ENCODE peak calls at places on chromosome 1, in nine cellular contexts. C is fibroblast of mammary gland, O is epithelial cell of esophagus, Y is GM13977, J is upper lobe of right lung, W is Calu3, L is HL-60, P is cardiac muscle cell, N is pancreas. F is an unnamed sample.

GRCh38 chr1:35773711-35774110 is 3.9 kb upstream of the CLSPN start:
- DNase-seq in C (no peak), O (peak; percentile 39), Y (no peak), J (no peak), W (no peak), L (no peak), P (no peak), N (no peak), F (no peak)

GRCh38 chr1:235918032-235918431 is 51.3 kb upstream of the LYST start:
- DNase-seq in C (no peak), O (no peak), Y (no peak), J (no peak), W (no peak), L (no peak), P (no peak), N (no peak), F (no peak)

GRCh38 chr1:53869454-53870117 is 20.0 kb downstream of the YIPF1 start:
- DNase-seq in C (no peak), O (no peak), Y (no peak), J (no peak), W (no peak), L (no peak), P (no peak), N (no peak), F (no peak)

GRCh38 chr1:210272666-210273065 is 40.1 kb downstream of the SERTAD4 start:
- DNase-seq in C (no peak), O (no peak), Y (no peak), J (no peak), W (no peak), L (no peak), P (no peak), N (no peak), F (no peak)

GRCh38 chr1:96145486-96145885 is 576.1 kb upstream of the PTBP2 start:
- DNase-seq in C (peak; percentile 21), O (no peak), Y (no peak), J (no peak), W (no peak), L (no peak), P (no peak), N (no peak), F (no peak)

GRCh38 chr1:224805889-224806288 is 123.6 kb upstream of the DNAH14 start:
- DNase-seq in C (no peak), O (no peak), Y (no peak), J (no peak), W (no peak), L (no peak), P (no peak), N (no peak), F (no peak)

GRCh38 chr1:214761030-214761429 is 158.0 kb downstream of the CENPF start:
- DNase-seq in C (no peak), O (no peak), Y (no peak), J (no peak), W (no peak), L (no peak), P (no peak), N (no peak), F (no peak)

GRCh38 chr1:2592672-2593071 is 6.1 kb downstream of the PRXL2B start:
- DNase-seq in C (no peak), O (peak; percentile 15), Y (no peak), J (peak; percentile 54), W (peak; percentile 57), L (no peak), P (no peak), N (peak; percentile 53), F (no peak)

GRCh38 chr1:230291731-230292620 is 134.2 kb downstream of the PGBD5 start:
- DNase-seq in C (no peak), O (no peak), Y (no peak), J (peak; percentile 48), W (no peak), L (no peak), P (no peak), N (no peak), F (no peak)

GRCh38 chr1:110243581-110243980 is 33.5 kb downstream of the KCNC4 start:
- DNase-seq in C (no peak), O (peak; percentile 72), Y (peak; percentile 60), J (no peak), W (no peak), L (peak; percentile 40), P (no peak), N (no peak), F (no peak)

GRCh38 chr1:84442256-84442655 is 36.8 kb upstream of the RPF1 start:
- DNase-seq in C (peak; percentile 95), O (peak; percentile 91), Y (peak; percentile 64), J (no peak), W (peak; percentile 22), L (peak; percentile 74), P (peak; percentile 93), N (no peak), F (peak; percentile 72)

GRCh38 chr1:12546771-12547585 is 71.0 kb downstream of the DHRS3 start:
- DNase-seq in C (peak; percentile 29), O (no peak), Y (no peak), J (peak; percentile 33), W (no peak), L (no peak), P (peak; percentile 67), N (no peak), F (no peak)

GRCh38 chr1:94284481-94284880 is 47.1 kb upstream of the ARHGAP29 start:
- DNase-seq in C (no peak), O (no peak), Y (peak; percentile 6), J (no peak), W (no peak), L (no peak), P (no peak), N (no peak), F (no peak)

GRCh38 chr1:53313556-53313955 is 14.3 kb downstream of the LRP8 start:
- DNase-seq in C (no peak), O (no peak), Y (no peak), J (no peak), W (no peak), L (no peak), P (no peak), N (no peak), F (no peak)

GRCh38 chr1:91548382-91549040 is 47.9 kb downstream of the CDC7 start:
- DNase-seq in C (no peak), O (no peak), Y (no peak), J (no peak), W (no peak), L (no peak), P (peak; percentile 33), N (no peak), F (no peak)

GRCh38 chr1:204206121-204206520 is 7.7 kb downstream of the GOLT1A start:
- DNase-seq in C (peak; percentile 43), O (no peak), Y (no peak), J (no peak), W (no peak), L (peak; percentile 6), P (peak; percentile 27), N (no peak), F (no peak)

GRCh38 chr1:100722211-100722610 is 2.7 kb downstream of the VCAM1 start:
- DNase-seq in C (no peak), O (no peak), Y (no peak), J (no peak), W (no peak), L (no peak), P (no peak), N (no peak), F (no peak)

DNA sequence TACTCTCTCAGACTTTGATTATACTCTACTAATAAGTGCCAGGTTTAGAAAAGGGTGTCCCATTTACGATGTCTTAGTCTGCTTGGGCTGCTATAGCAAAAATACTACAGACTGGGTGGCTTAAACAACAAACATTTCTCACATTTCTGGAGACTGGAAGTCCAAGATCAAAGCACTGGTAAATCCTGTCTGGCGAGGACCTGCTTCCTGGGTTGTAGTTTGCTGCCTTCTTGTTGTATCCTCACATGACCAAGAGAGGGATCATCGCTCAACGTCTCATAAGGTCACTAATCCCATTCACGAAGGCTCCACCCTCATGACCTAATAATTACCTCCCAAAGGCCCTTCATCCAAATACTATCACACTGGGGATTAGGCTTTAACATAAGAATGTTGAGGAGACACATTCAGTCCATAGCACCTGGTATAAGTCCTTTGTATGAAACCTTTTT is 12.0 kb downstream of the PRDX6 start:
- DNase-seq in C (peak; percentile 41), O (peak; percentile 77), Y (no peak), J (no peak), W (peak; percentile 20), L (no peak), P (peak; percentile 37), N (no peak), F (no peak)
- TF ChIP-seq CTCF in C (no peak), O (peak; percentile 20), Y (no peak), J (no peak), W (no peak), L (no peak), P (no peak), N (no peak), F (no peak)

GRCh38 chr1:14946011-14946359 is 207.6 kb upstream of the TMEM51 start:
- DNase-seq in C (no peak), O (no peak), Y (no peak), J (no peak), W (no peak), L (no peak), P (no peak), N (no peak), F (no peak)
- TF ChIP-seq CTCF in C (no peak), O (no peak), Y (no peak), J (no peak), W (no peak), L (no peak), P (no peak), N (no peak), F (no peak)

GRCh38 chr1:176735201-176735600 is 272.2 kb downstream of the PAPPA2 start:
- DNase-seq in C (no peak), O (no peak), Y (no peak), J (no peak), W (no peak), L (no peak), P (no peak), N (no peak), F (no peak)

GRCh38 chr1:176741181-176741580 is 278.2 kb downstream of the PAPPA2 start:
- DNase-seq in C (no peak), O (no peak), Y (no peak), J (no peak), W (no peak), L (no peak), P (no peak), N (no peak), F (no peak)

GRCh38 chr1:176733661-176734060 is 270.7 kb downstream of the PAPPA2 start:
- DNase-seq in C (no peak), O (no peak), Y (no peak), J (no peak), W (no peak), L (no peak), P (no peak), N (no peak), F (no peak)

DNA sequence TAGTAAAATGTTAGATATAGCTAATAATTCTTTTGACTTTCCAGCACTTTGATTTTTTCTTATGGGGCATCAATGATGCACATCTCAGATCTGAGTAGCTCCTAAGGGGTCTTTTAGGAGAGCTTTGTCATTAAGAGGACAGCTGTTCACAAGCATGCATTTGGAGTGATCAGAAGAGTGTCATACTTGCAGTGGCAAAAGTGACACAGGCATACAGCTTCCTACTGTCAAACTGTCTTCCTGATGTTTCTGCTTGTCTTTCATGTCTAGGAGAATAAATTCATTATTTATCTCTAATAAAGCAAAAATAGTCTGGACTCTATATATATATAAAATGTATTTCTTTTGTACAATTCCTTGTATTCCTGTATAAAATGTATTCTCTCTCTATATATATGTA is 273.0 kb downstream of the PAPPA2 start:
- DNase-seq in C (no peak), O (no peak), Y (no peak), J (no peak), W (no peak), L (no peak), P (no peak), N (no peak), F (no peak)
- TF ChIP-seq CTCF in C (no peak), O (no peak), Y (no peak), J (no peak), W (no peak), L (no peak), P (no peak), N (no peak), F (no peak)

GRCh38 chr1:151135433-151136385 is 10.7 kb downstream of the SEMA6C start:
- DNase-seq in C (no peak), O (no peak), Y (no peak), J (no peak), W (no peak), L (no peak), P (no peak), N (no peak), F (no peak)
- TF ChIP-seq CTCF in C (no peak), O (no peak), Y (peak; percentile 25), J (no peak), W (no peak), L (no peak), P (no peak), N (no peak), F (no peak)

F was measured in AG09319.